ENCODE peak calls at places on chromosome X, in six cellular contexts. K is kidney, O is fibroblast of the aortic adventitia, J is neural progenitor cell, C is sigmoid colon, T is prostate gland. U is an unnamed sample.

GRCh38 chrX:17470136-17470535 is 95.1 kb downstream of the NHS start:
- DNase-seq in K (no peak), O (no peak), J (no peak), C (no peak), T (no peak), U (peak; percentile 21)

GRCh38 chrX:131728295-131729145 is 184.6 kb downstream of the OR13H1 start:
- DNase-seq in K (no peak), O (peak; percentile 96), J (no peak), C (peak; percentile 91), T (no peak), U (no peak)

GRCh38 chrX:78687586-78687985 is 28.5 kb upstream of the RTL3 start:
- DNase-seq in K (no peak), O (no peak), J (no peak), C (no peak), T (no peak), U (no peak)

GRCh38 chrX:116009871-116010710 is 160.5 kb upstream of the AGTR2 start:
- DNase-seq in K (no peak), O (no peak), J (no peak), C (no peak), T (peak; percentile 5), U (no peak)

GRCh38 chrX:13938053-13938765 is 91.5 kb downstream of the GEMIN8 start:
- DNase-seq in K (peak; percentile 80), O (no peak), J (peak; percentile 76), C (no peak), T (peak; percentile 14), U (no peak)

GRCh38 chrX:50863471-50863870 is 47.1 kb upstream of the BMP15 start:
- DNase-seq in K (no peak), O (no peak), J (no peak), C (no peak), T (no peak), U (no peak)

GRCh38 chrX:51891821-51892551 is 1.4 kb upstream of the MAGED1 start:
- DNase-seq in K (no peak), O (peak; percentile 92), J (peak; percentile 11), C (peak; percentile 74), T (no peak), U (peak; percentile 82)

GRCh38 chrX:97895751-97896150 is 1012.0 kb downstream of the RPA4 start:
- DNase-seq in K (no peak), O (peak; percentile 23), J (no peak), C (no peak), T (no peak), U (peak; percentile 19)

GRCh38 chrX:46628406-46629371 is 55.1 kb downstream of the CHST7 start:
- DNase-seq in K (no peak), O (peak; percentile 71), J (no peak), C (peak; percentile 91), T (no peak), U (peak; percentile 58)

GRCh38 chrX:35499071-35499862 is 298.9 kb upstream of the MAGEB16 start:
- DNase-seq in K (no peak), O (no peak), J (no peak), C (no peak), T (no peak), U (no peak)

GRCh38 chrX:23435575-23435974 is 100.9 kb downstream of the PTCHD1 start:
- DNase-seq in K (no peak), O (no peak), J (no peak), C (no peak), T (no peak), U (no peak)

DNA sequence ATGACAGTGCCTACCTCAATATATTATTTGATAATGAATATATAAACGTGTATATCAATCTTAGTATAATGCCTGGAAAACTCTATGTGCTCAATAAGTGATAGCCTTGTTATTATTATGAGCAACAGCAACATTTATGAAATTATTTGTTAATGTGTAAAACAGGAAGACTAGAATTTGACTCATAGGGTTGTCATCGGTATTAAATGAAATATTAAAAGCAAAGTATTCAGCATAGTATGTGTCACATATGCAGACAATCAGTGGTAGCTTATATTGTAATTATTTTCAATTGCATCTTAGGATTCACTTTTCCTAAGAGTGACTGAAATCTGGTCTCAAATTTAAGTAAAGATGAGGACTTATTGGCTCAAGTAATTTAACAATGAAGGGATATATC is 24.6 kb downstream of the SPANXD start:
- DNase-seq in K (no peak), O (no peak), J (no peak), C (no peak), T (no peak), U (peak; percentile 55)
- TF ChIP-seq CTCF in K (no peak), O (no peak), J (no peak), C (no peak), T (no peak), U (no peak)

GRCh38 chrX:40733691-40734090 is 1.7 kb downstream of the MED14 start:
- DNase-seq in K (no peak), O (peak; percentile 55), J (no peak), C (no peak), T (no peak), U (peak; percentile 20)
- H3K4me3 ChIP-seq in K (peak overlapping the region; percentile 82), O (peak overlapping the region; percentile 86), J (peak overlapping the region; percentile 67), C (peak overlapping the region; percentile 87), T (no peak overlapping the region), U (peak overlapping the region; percentile 71)

DNA sequence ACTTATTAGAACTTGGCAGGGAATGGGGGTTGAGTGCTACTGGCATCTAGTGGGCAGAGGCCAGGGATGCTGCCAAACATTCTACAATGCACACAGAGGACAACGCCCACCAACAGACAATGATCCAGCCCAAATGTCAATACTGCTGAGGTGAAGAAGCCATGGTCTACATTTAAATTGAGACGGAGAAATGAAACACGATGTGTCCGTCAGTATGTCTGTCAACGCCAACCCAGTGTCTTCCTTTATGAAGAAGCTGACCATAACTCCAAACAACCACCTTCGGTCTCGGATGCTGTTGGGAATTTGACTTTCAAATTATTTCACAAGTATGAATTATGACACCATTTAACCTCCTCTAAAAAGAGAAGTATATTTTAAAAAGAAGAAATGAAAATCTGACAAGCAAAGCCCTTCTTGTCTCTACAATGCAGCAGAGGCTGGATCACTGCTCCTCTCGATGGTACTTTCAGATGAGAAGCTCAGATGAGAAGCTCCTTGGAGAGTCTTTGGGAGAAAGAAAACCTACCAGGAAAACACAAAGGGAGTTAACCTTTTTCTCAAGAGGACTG is 123.7 kb upstream of the MAP3K15 start:
- DNase-seq in K (no peak), O (no peak), J (no peak), C (no peak), T (no peak), U (no peak)
- TF ChIP-seq CTCF in K (no peak), O (no peak), J (no peak), C (no peak), T (no peak), U (no peak)

GRCh38 chrX:40607381-40607780 is 15.8 kb upstream of the MPC1L start:
- DNase-seq in K (no peak), O (no peak), J (no peak), C (no peak), T (no peak), U (no peak)

GRCh38 chrX:40603446-40603845 is 19.8 kb upstream of the MPC1L start:
- DNase-seq in K (no peak), O (no peak), J (no peak), C (no peak), T (no peak), U (no peak)
- H3K4me3 ChIP-seq in K (no peak overlapping the region), O (no peak overlapping the region), J (no peak overlapping the region), C (no peak overlapping the region), T (no peak overlapping the region), U (no peak overlapping the region)

GRCh38 chrX:93874554-93874953 is 200.5 kb downstream of the FAM133A start:
- DNase-seq in K (no peak), O (peak; percentile 19), J (peak; percentile 77), C (no peak), T (no peak), U (peak; percentile 23)
- TF ChIP-seq CTCF in K (no peak), O (peak; percentile 36), J (peak; percentile 84), C (no peak), T (peak; percentile 35), U (peak; percentile 15)

GRCh38 chrX:119605398-119605738 is 856 bp downstream of the NKRF start:
- DNase-seq in K (peak; percentile 81), O (no peak), J (no peak), C (no peak), T (no peak), U (no peak)

GRCh38 chrX:119604778-119605177 is 1.4 kb downstream of the NKRF start:
- DNase-seq in K (no peak), O (no peak), J (peak; percentile 7), C (no peak), T (no peak), U (no peak)

GRCh38 chrX:119605739-119606507 is at the start of gene NKRF:
- DNase-seq in K (peak; percentile 96), O (no peak), J (peak; percentile 92), C (peak; percentile 97), T (peak; percentile 87), U (peak; percentile 94)

GRCh38 chrX:119606508-119607389 is 525 bp upstream of the NKRF start:
- DNase-seq in K (no peak), O (peak; percentile 94), J (no peak), C (no peak), T (no peak), U (no peak)

GRCh38 chrX:119602701-119603255 is 3.4 kb downstream of the NKRF start:
- DNase-seq in K (no peak), O (no peak), J (no peak), C (no peak), T (no peak), U (no peak)
- H3K4me3 ChIP-seq in K (no peak overlapping the region), O (no peak overlapping the region), J (no peak overlapping the region), C (no peak overlapping the region), T (no peak overlapping the region), U (no peak overlapping the region)

GRCh38 chrX:15816453-15816838 is 26.2 kb downstream of the ZRSR2 start:
- DNase-seq in K (no peak), O (peak; percentile 7), J (no peak), C (no peak), T (no peak), U (no peak)

GRCh38 chrX:15814811-15815210 is 24.5 kb downstream of the ZRSR2 start:
- DNase-seq in K (no peak), O (no peak), J (no peak), C (no peak), T (no peak), U (no peak)

GRCh38 chrX:15812212-15812938 is 22.1 kb downstream of the ZRSR2 start:
- DNase-seq in K (no peak), O (no peak), J (no peak), C (no peak), T (no peak), U (no peak)

GRCh38 chrX:15816886-15817285 is 26.6 kb downstream of the ZRSR2 start:
- DNase-seq in K (no peak), O (no peak), J (no peak), C (no peak), T (no peak), U (no peak)

DNA sequence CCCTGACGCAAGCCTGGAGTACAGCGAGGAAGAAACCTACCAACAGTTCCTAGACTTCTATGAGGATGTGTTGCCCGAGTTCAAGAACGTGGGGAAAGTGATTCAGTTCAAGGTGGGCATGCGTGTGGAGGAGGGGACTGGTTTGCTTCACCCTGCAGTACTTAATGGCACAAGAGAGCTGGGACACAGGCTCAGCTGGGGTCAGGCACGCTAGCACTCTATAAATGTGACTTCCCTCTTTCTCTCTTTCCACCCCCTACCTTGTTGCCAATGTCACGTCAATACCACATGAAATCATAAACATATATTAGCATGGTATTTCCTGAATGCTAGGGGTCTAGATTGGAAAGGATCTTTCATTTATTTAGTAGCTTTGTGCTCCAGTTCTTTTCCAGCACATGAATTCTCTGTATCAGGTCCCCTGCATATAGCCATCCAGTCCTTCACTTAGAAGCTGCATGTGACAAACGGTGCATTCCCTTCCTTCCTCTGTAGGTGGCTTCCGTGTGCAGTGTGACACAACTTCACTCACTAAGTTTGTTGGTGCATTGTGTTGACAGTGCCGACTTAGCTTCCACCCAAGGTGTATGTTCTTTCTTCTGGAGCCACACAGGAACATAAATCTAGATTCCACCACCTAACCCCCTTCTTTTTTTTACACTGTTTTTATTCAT is 25.6 kb downstream of the ZRSR2 start:
- DNase-seq in K (no peak), O (peak; percentile 23), J (peak; percentile 66), C (no peak), T (no peak), U (peak; percentile 31)
- TF ChIP-seq CTCF in K (no peak), O (peak; percentile 29), J (peak; percentile 60), C (no peak), T (no peak), U (peak; percentile 39)